ENCODE peak calls at places on chromosomes 2 and 18, in five cellular contexts. One of them, this sample, is unnamed.

GRCh38 chr18:76466410-76466991 is 28.5 kb downstream of the ZNF516 start:
- DNase-seq in glutamatergic neuron: no peak
- DNase-seq in choroid plexus epithelial cell: no peak
- DNase-seq in foreskin fibroblast: no peak
- DNase-seq in neural crest cell: no peak
- DNase-seq in this sample: peak

GRCh38 chr2:102442967-102443828 is 20.2 kb downstream of the IL18RAP start:
- DNase-seq in glutamatergic neuron: no peak
- DNase-seq in choroid plexus epithelial cell: peak
- DNase-seq in foreskin fibroblast: peak
- DNase-seq in neural crest cell: peak
- DNase-seq in this sample: no peak

GRCh38 chr2:11558206-11558886 is 24.5 kb downstream of the GREB1 start:
- DNase-seq in glutamatergic neuron: no peak
- DNase-seq in choroid plexus epithelial cell: no peak
- DNase-seq in foreskin fibroblast: no peak
- DNase-seq in neural crest cell: no peak
- DNase-seq in this sample: no peak

GRCh38 chr2:213306320-213306942 is 22.2 kb downstream of the SPAG16 start:
- DNase-seq in glutamatergic neuron: no peak
- DNase-seq in choroid plexus epithelial cell: peak
- DNase-seq in foreskin fibroblast: peak
- DNase-seq in neural crest cell: no peak
- DNase-seq in this sample: no peak

GRCh38 chr2:101348851-101349250 is 38.5 kb downstream of the CREG2 start:
- DNase-seq in glutamatergic neuron: no peak
- DNase-seq in choroid plexus epithelial cell: no peak
- DNase-seq in foreskin fibroblast: no peak
- DNase-seq in neural crest cell: no peak
- DNase-seq in this sample: no peak

GRCh38 chr2:207333599-207334308 is 168.0 kb upstream of the KLF7 start:
- DNase-seq in glutamatergic neuron: no peak
- DNase-seq in choroid plexus epithelial cell: no peak
- DNase-seq in foreskin fibroblast: no peak
- DNase-seq in neural crest cell: no peak
- DNase-seq in this sample: no peak

GRCh38 chr2:215983581-215984351 is 29.6 kb downstream of the MREG start:
- DNase-seq in glutamatergic neuron: peak
- DNase-seq in choroid plexus epithelial cell: no peak
- DNase-seq in foreskin fibroblast: peak
- DNase-seq in neural crest cell: no peak
- DNase-seq in this sample: no peak

GRCh38 chr2:203705184-203705583 is 1.3 kb upstream of the CD28 start:
- DNase-seq in glutamatergic neuron: no peak
- DNase-seq in choroid plexus epithelial cell: no peak
- DNase-seq in foreskin fibroblast: no peak
- DNase-seq in neural crest cell: no peak
- DNase-seq in this sample: no peak

GRCh38 chr2:122412360-122412759 is 656.9 kb downstream of the TSN start:
- DNase-seq in glutamatergic neuron: no peak
- DNase-seq in choroid plexus epithelial cell: no peak
- DNase-seq in foreskin fibroblast: no peak
- DNase-seq in neural crest cell: no peak
- DNase-seq in this sample: no peak

GRCh38 chr2:8576525-8577157 is 105.2 kb upstream of the ID2 start:
- DNase-seq in glutamatergic neuron: no peak
- DNase-seq in choroid plexus epithelial cell: no peak
- DNase-seq in foreskin fibroblast: no peak
- DNase-seq in neural crest cell: no peak
- DNase-seq in this sample: peak

GRCh38 chr18:55214969-55215368 is 255.7 kb upstream of the CCDC68 start:
- DNase-seq in glutamatergic neuron: no peak
- DNase-seq in choroid plexus epithelial cell: no peak
- DNase-seq in foreskin fibroblast: no peak
- DNase-seq in neural crest cell: no peak
- DNase-seq in this sample: no peak

GRCh38 chr2:2787301-2787907 is 456.3 kb upstream of the MYT1L start:
- DNase-seq in glutamatergic neuron: no peak
- DNase-seq in choroid plexus epithelial cell: no peak
- DNase-seq in foreskin fibroblast: no peak
- DNase-seq in neural crest cell: no peak
- DNase-seq in this sample: no peak

GRCh38 chr2:56682397-56682760 is 498.6 kb downstream of the CCDC85A start:
- DNase-seq in glutamatergic neuron: no peak
- DNase-seq in choroid plexus epithelial cell: peak
- DNase-seq in foreskin fibroblast: no peak
- DNase-seq in neural crest cell: no peak
- DNase-seq in this sample: no peak

GRCh38 chr18:6885992-6886823 is 156.7 kb downstream of the ARHGAP28 start:
- DNase-seq in glutamatergic neuron: peak
- DNase-seq in choroid plexus epithelial cell: peak
- DNase-seq in foreskin fibroblast: peak
- DNase-seq in neural crest cell: peak
- DNase-seq in this sample: no peak

GRCh38 chr2:42835577-42836371 is 43.4 kb upstream of the HAAO start:
- DNase-seq in glutamatergic neuron: no peak
- DNase-seq in choroid plexus epithelial cell: peak
- DNase-seq in foreskin fibroblast: peak
- DNase-seq in neural crest cell: no peak
- DNase-seq in this sample: peak

GRCh38 chr2:30060562-30060961 is 86.2 kb upstream of the YPEL5 start:
- DNase-seq in glutamatergic neuron: no peak
- DNase-seq in choroid plexus epithelial cell: no peak
- DNase-seq in foreskin fibroblast: no peak
- DNase-seq in neural crest cell: no peak
- DNase-seq in this sample: no peak

GRCh38 chr2:12151716-12152115 is 405.3 kb downstream of the LPIN1 start:
- DNase-seq in glutamatergic neuron: no peak
- DNase-seq in choroid plexus epithelial cell: peak
- DNase-seq in foreskin fibroblast: peak
- DNase-seq in neural crest cell: no peak
- DNase-seq in this sample: no peak

GRCh38 chr18:79681484-79682387 is 2.1 kb downstream of the CTDP1 start:
- DNase-seq in glutamatergic neuron: no peak
- DNase-seq in choroid plexus epithelial cell: peak
- DNase-seq in foreskin fibroblast: no peak
- DNase-seq in neural crest cell: no peak
- DNase-seq in this sample: no peak

GRCh38 chr18:6561029-6561861 is 146.5 kb upstream of the L3MBTL4 start:
- DNase-seq in glutamatergic neuron: no peak
- DNase-seq in choroid plexus epithelial cell: peak
- DNase-seq in foreskin fibroblast: peak
- DNase-seq in neural crest cell: no peak
- DNase-seq in this sample: no peak

GRCh38 chr2:231093956-231094355 is 30.9 kb downstream of the HTR2B start:
- DNase-seq in glutamatergic neuron: no peak
- DNase-seq in choroid plexus epithelial cell: no peak
- DNase-seq in foreskin fibroblast: no peak
- DNase-seq in neural crest cell: no peak
- DNase-seq in this sample: no peak

GRCh38 chr18:63016270-63016669 is 300.9 kb downstream of the PHLPP1 start:
- DNase-seq in glutamatergic neuron: peak
- DNase-seq in choroid plexus epithelial cell: peak
- DNase-seq in foreskin fibroblast: peak
- DNase-seq in neural crest cell: peak
- DNase-seq in this sample: no peak

GRCh38 chr2:197266477-197266876 is 44.1 kb downstream of the ANKRD44 start:
- DNase-seq in glutamatergic neuron: no peak
- DNase-seq in choroid plexus epithelial cell: no peak
- DNase-seq in foreskin fibroblast: no peak
- DNase-seq in neural crest cell: no peak
- DNase-seq in this sample: no peak

GRCh38 chr18:9055185-9055584 is 47.3 kb upstream of the NDUFV2 start:
- DNase-seq in glutamatergic neuron: no peak
- DNase-seq in choroid plexus epithelial cell: peak
- DNase-seq in foreskin fibroblast: peak
- DNase-seq in neural crest cell: no peak
- DNase-seq in this sample: no peak

GRCh38 chr2:120595739-120596138 is 139.9 kb upstream of the GLI2 start:
- DNase-seq in glutamatergic neuron: no peak
- DNase-seq in choroid plexus epithelial cell: no peak
- DNase-seq in foreskin fibroblast: no peak
- DNase-seq in neural crest cell: no peak
- DNase-seq in this sample: no peak

GRCh38 chr2:174692256-174692830 is 71.9 kb downstream of the CHRNA1 start:
- DNase-seq in glutamatergic neuron: no peak
- DNase-seq in choroid plexus epithelial cell: no peak
- DNase-seq in foreskin fibroblast: peak
- DNase-seq in neural crest cell: no peak
- DNase-seq in this sample: no peak

GRCh38 chr2:198966269-198966668 is 491.5 kb downstream of the SATB2 start:
- DNase-seq in glutamatergic neuron: no peak
- DNase-seq in choroid plexus epithelial cell: no peak
- DNase-seq in foreskin fibroblast: no peak
- DNase-seq in neural crest cell: no peak
- DNase-seq in this sample: no peak

GRCh38 chr2:232891621-232892071 is 21.6 kb downstream of the SNORC start:
- DNase-seq in glutamatergic neuron: no peak
- DNase-seq in choroid plexus epithelial cell: peak
- DNase-seq in foreskin fibroblast: peak
- DNase-seq in neural crest cell: no peak
- DNase-seq in this sample: peak

GRCh38 chr2:25127631-25128030 is 40.7 kb downstream of the POMC start:
- DNase-seq in glutamatergic neuron: no peak
- DNase-seq in choroid plexus epithelial cell: peak
- DNase-seq in foreskin fibroblast: peak
- DNase-seq in neural crest cell: no peak
- DNase-seq in this sample: no peak

GRCh38 chr18:9905401-9905922 is 8.4 kb upstream of the VAPA start:
- DNase-seq in glutamatergic neuron: no peak
- DNase-seq in choroid plexus epithelial cell: peak
- DNase-seq in foreskin fibroblast: peak
- DNase-seq in neural crest cell: no peak
- DNase-seq in this sample: no peak

DNA sequence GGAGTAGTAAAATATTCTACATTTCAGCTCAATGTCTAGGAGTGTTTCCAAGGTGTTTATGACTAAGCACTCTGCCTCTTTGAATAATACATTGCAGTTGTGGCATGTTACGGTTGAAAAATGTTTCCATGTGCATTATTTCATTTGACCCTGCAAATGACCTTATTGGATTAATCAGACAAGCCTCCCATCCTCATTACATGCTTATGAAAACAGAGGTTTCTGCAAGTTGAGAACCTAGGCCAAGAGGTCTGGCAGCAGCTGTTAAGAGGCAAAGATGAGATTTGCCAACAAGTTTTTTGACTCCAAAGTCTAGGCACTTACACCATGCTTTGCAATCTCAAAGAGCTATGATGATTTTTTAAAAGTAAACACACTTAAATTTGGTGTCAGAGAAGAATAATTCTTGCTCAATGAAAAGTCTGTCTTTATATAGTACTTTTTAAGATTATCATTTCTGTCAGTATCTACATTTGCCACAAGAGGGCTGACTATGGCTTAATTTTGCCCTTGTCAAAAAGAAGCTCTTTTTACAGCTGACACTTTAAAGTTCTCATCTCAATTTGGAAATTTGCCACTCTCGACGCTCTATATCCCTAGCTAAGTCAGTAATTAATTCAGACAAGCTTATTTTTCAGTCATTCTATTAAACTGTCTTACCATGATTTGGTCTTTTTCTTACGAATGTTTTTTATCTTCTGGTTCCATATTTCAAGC is 260.6 kb downstream of the PAX3 start:
- DNase-seq in glutamatergic neuron: no peak
- DNase-seq in choroid plexus epithelial cell: peak
- DNase-seq in foreskin fibroblast: peak
- DNase-seq in neural crest cell: no peak
- DNase-seq in this sample: no peak
- TF ChIP-seq CTCF in glutamatergic neuron: peak
- TF ChIP-seq CTCF in choroid plexus epithelial cell: peak
- TF ChIP-seq CTCF in foreskin fibroblast: peak
- TF ChIP-seq CTCF in neural crest cell: peak
- TF ChIP-seq CTCF in this sample: peak

GRCh38 chr2:33730193-33730592 is 131.1 kb upstream of the FAM98A start:
- DNase-seq in glutamatergic neuron: no peak
- DNase-seq in choroid plexus epithelial cell: no peak
- DNase-seq in foreskin fibroblast: no peak
- DNase-seq in neural crest cell: no peak
- DNase-seq in this sample: no peak

GRCh38 chr2:33730801-33731200 is 131.7 kb upstream of the FAM98A start:
- DNase-seq in glutamatergic neuron: no peak
- DNase-seq in choroid plexus epithelial cell: no peak
- DNase-seq in foreskin fibroblast: no peak
- DNase-seq in neural crest cell: no peak
- DNase-seq in this sample: no peak

GRCh38 chr2:33728106-33728505 is 129.0 kb upstream of the FAM98A start:
- DNase-seq in glutamatergic neuron: no peak
- DNase-seq in choroid plexus epithelial cell: no peak
- DNase-seq in foreskin fibroblast: no peak
- DNase-seq in neural crest cell: no peak
- DNase-seq in this sample: no peak

GRCh38 chr2:33727361-33728032 is 128.4 kb upstream of the FAM98A start:
- DNase-seq in glutamatergic neuron: no peak
- DNase-seq in choroid plexus epithelial cell: no peak
- DNase-seq in foreskin fibroblast: no peak
- DNase-seq in neural crest cell: no peak
- DNase-seq in this sample: no peak

GRCh38 chr2:33729353-33729752 is 130.3 kb upstream of the FAM98A start:
- DNase-seq in glutamatergic neuron: no peak
- DNase-seq in choroid plexus epithelial cell: no peak
- DNase-seq in foreskin fibroblast: no peak
- DNase-seq in neural crest cell: no peak
- DNase-seq in this sample: no peak
- TF ChIP-seq CTCF in glutamatergic neuron: no peak
- TF ChIP-seq CTCF in choroid plexus epithelial cell: no peak
- TF ChIP-seq CTCF in foreskin fibroblast: no peak
- TF ChIP-seq CTCF in neural crest cell: no peak
- TF ChIP-seq CTCF in this sample: no peak

GRCh38 chr2:179551545-179552045 is 287.0 kb upstream of the SESTD1 start:
- DNase-seq in glutamatergic neuron: no peak
- DNase-seq in choroid plexus epithelial cell: no peak
- DNase-seq in foreskin fibroblast: no peak
- DNase-seq in neural crest cell: no peak
- DNase-seq in this sample: no peak
- TF ChIP-seq CTCF in glutamatergic neuron: no peak
- TF ChIP-seq CTCF in choroid plexus epithelial cell: no peak
- TF ChIP-seq CTCF in foreskin fibroblast: no peak
- TF ChIP-seq CTCF in neural crest cell: no peak
- TF ChIP-seq CTCF in this sample: no peak

GRCh38 chr18:26406294-26406693 is 142.1 kb downstream of the KCTD1 start:
- DNase-seq in glutamatergic neuron: no peak
- DNase-seq in choroid plexus epithelial cell: no peak
- DNase-seq in foreskin fibroblast: no peak
- DNase-seq in neural crest cell: no peak
- DNase-seq in this sample: no peak

GRCh38 chr18:26406854-26407517 is 141.4 kb downstream of the KCTD1 start:
- DNase-seq in glutamatergic neuron: no peak
- DNase-seq in choroid plexus epithelial cell: peak
- DNase-seq in foreskin fibroblast: no peak
- DNase-seq in neural crest cell: no peak
- DNase-seq in this sample: no peak

GRCh38 chr18:26403451-26403850 is 144.9 kb downstream of the KCTD1 start:
- DNase-seq in glutamatergic neuron: no peak
- DNase-seq in choroid plexus epithelial cell: no peak
- DNase-seq in foreskin fibroblast: peak
- DNase-seq in neural crest cell: no peak
- DNase-seq in this sample: no peak

GRCh38 chr18:26407721-26408601 is 140.4 kb downstream of the KCTD1 start:
- DNase-seq in glutamatergic neuron: no peak
- DNase-seq in choroid plexus epithelial cell: no peak
- DNase-seq in foreskin fibroblast: peak
- DNase-seq in neural crest cell: no peak
- DNase-seq in this sample: no peak

GRCh38 chr18:26405190-26405781 is 143.1 kb downstream of the KCTD1 start:
- DNase-seq in glutamatergic neuron: no peak
- DNase-seq in choroid plexus epithelial cell: peak
- DNase-seq in foreskin fibroblast: peak
- DNase-seq in neural crest cell: no peak
- DNase-seq in this sample: no peak
- TF ChIP-seq CTCF in glutamatergic neuron: no peak
- TF ChIP-seq CTCF in choroid plexus epithelial cell: peak
- TF ChIP-seq CTCF in foreskin fibroblast: peak
- TF ChIP-seq CTCF in neural crest cell: peak
- TF ChIP-seq CTCF in this sample: peak